ENCODE peak calls at places on chromosome 7, in nine cellular contexts. Y is spleen, G is left ventricle myocardium inferior, I is left lung, P is endothelial cell of umbilical vein, N is fibroblast of lung, U is Peyer's patch, S is small intestine, W is Panc1. L is an unnamed sample.

GRCh38 chr7:28937103-28937502 is 21.0 kb downstream of the TRIL start:
- DNase-seq in Y (no peak), U (no peak), P (no peak), N (no peak), I (no peak), G (no peak), W (no peak), S (no peak), L (no peak)

GRCh38 chr7:135180122-135180521 is 9.6 kb upstream of the CYREN start:
- DNase-seq in P (no peak), I (no peak), N (no peak), S (no peak), W (no peak), G (no peak), U (no peak), Y (no peak), L (no peak)

GRCh38 chr7:73869011-73869785 is 8.2 kb downstream of the TMEM270 start:
- DNase-seq in I (no peak), G (no peak), P (peak; percentile 45), N (peak; percentile 55), Y (no peak), U (no peak), W (no peak), S (no peak), L (no peak)

GRCh38 chr7:47228386-47229014 is 353.4 kb downstream of the TNS3 start:
- DNase-seq in N (no peak), W (no peak), G (no peak), U (no peak), S (no peak), P (no peak), I (no peak), Y (no peak), L (peak; percentile 28)

GRCh38 chr7:117963278-117964184 is 90.3 kb upstream of the CTTNBP2 start:
- DNase-seq in G (no peak), N (no peak), I (no peak), S (no peak), W (no peak), Y (no peak), U (no peak), P (no peak), L (no peak)

GRCh38 chr7:132118641-132119040 is 457.6 kb downstream of the PLXNA4 start:
- DNase-seq in G (no peak), P (no peak), W (no peak), S (no peak), Y (no peak), I (no peak), U (no peak), N (no peak), L (no peak)

GRCh38 chr7:33998487-33998886 is 93.1 kb downstream of the BMPER start:
- DNase-seq in G (no peak), W (no peak), S (no peak), I (no peak), Y (peak; percentile 32), N (no peak), P (no peak), U (no peak), L (no peak)

GRCh38 chr7:10973942-10974716 is 457 bp downstream of the PHF14 start:
- DNase-seq in G (peak; percentile 30), N (peak; percentile 49), Y (peak; percentile 89), W (no peak), U (no peak), I (no peak), S (peak; percentile 27), P (peak; percentile 54), L (peak; percentile 56)

GRCh38 chr7:70240873-70241272 is 642.6 kb downstream of the AUTS2 start:
- DNase-seq in P (no peak), G (no peak), W (no peak), S (no peak), N (no peak), I (no peak), U (no peak), Y (no peak), L (no peak)

GRCh38 chr7:70241776-70242175 is 643.5 kb downstream of the AUTS2 start:
- DNase-seq in U (no peak), W (no peak), P (no peak), N (no peak), S (no peak), I (no peak), G (no peak), Y (no peak), L (no peak)

GRCh38 chr7:70243443-70243842 is 645.2 kb downstream of the AUTS2 start:
- DNase-seq in U (no peak), S (no peak), W (no peak), Y (no peak), I (no peak), G (no peak), N (no peak), P (no peak), L (no peak)

GRCh38 chr7:70239930-70240329 is 641.7 kb downstream of the AUTS2 start:
- DNase-seq in N (peak; percentile 7), W (no peak), S (no peak), P (no peak), G (no peak), Y (no peak), U (no peak), I (no peak), L (no peak)

GRCh38 chr7:70238171-70238575 is 639.9 kb downstream of the AUTS2 start:
- DNase-seq in I (no peak), N (no peak), S (no peak), P (no peak), G (no peak), W (no peak), U (no peak), Y (no peak), L (peak; percentile 30)
- H3K27ac ChIP-seq in I (no peak overlapping the region), N (no peak overlapping the region), S (no peak overlapping the region), P (no peak overlapping the region), G (no peak overlapping the region), W (no peak overlapping the region), U (no peak overlapping the region), Y (no peak overlapping the region), L (no peak overlapping the region)

GRCh38 chr7:101172005-101172853 is 6.9 kb upstream of the VGF start:
- DNase-seq in I (no peak), W (no peak), G (no peak), N (no peak), P (no peak), U (no peak), Y (no peak), S (no peak), L (no peak)

GRCh38 chr7:101172854-101173751 is 7.0 kb downstream of the NAT16 start:
- DNase-seq in P (peak; percentile 27), I (peak; percentile 89), N (peak; percentile 56), U (peak; percentile 72), G (peak; percentile 75), Y (no peak), W (no peak), S (peak; percentile 70), L (no peak)

GRCh38 chr7:101169838-101170531 is 4.6 kb upstream of the VGF start:
- DNase-seq in Y (peak; percentile 93), W (no peak), G (peak; percentile 63), P (peak; percentile 71), S (peak; percentile 56), I (peak; percentile 94), U (peak; percentile 86), N (peak; percentile 56), L (peak; percentile 61)

GRCh38 chr7:101170617-101171441 is 5.5 kb upstream of the VGF start:
- DNase-seq in G (no peak), I (no peak), Y (no peak), S (no peak), P (no peak), N (no peak), U (no peak), W (no peak), L (no peak)

GRCh38 chr7:101171442-101171837 is 6.1 kb upstream of the VGF start:
- DNase-seq in Y (no peak), N (no peak), U (no peak), I (no peak), W (no peak), P (no peak), G (no peak), S (no peak), L (no peak)
- H3K4me3 ChIP-seq in Y (no peak overlapping the region), N (no peak overlapping the region), U (no peak overlapping the region), I (no peak overlapping the region), W (peak overlapping the region; percentile 62), P (no peak overlapping the region), G (no peak overlapping the region), S (no peak overlapping the region), L (no peak overlapping the region)

DNA sequence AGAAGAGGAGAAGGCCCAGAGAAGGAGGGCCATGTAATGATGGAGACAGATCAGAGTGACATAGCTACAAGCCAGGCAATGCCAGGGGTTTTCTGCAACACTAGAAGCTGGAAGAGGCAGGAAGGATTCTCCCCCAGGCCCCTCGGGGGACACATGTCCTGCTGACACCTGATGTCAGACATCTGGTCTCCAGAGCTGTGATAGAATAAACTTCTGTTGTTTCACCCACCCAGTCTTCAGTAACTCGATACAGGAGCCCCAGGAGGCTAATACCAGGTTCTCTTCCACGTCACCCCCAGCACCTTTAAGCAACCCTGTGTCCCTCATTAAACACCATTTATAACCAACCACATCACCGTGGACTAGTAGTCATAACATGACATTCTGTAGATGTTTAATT is 94.9 kb downstream of the TMEM130 start:
- DNase-seq in U (no peak), P (no peak), I (peak; percentile 0), S (no peak), N (no peak), G (no peak), Y (no peak), W (no peak), L (no peak)
- H3K4me1 ChIP-seq in U (no peaks in the 10 kb centered on the region), P (no peaks in the 10 kb centered on the region), I (no peaks in the 10 kb centered on the region), S (no peaks in the 10 kb centered on the region), N (no peaks in the 10 kb centered on the region), G (no peaks in the 10 kb centered on the region), Y (no peaks in the 10 kb centered on the region), W (no peaks in the 10 kb centered on the region), L (no peaks in the 10 kb centered on the region)

GRCh38 chr7:156147104-156147503 is 334.8 kb upstream of the SHH start:
- DNase-seq in N (no peak), I (no peak), U (no peak), W (no peak), P (no peak), G (no peak), S (peak; percentile 85), Y (no peak), L (no peak)

GRCh38 chr7:156148547-156148946 is 336.3 kb upstream of the SHH start:
- DNase-seq in N (no peak), Y (no peak), U (no peak), P (no peak), W (no peak), G (no peak), I (no peak), S (no peak), L (no peak)

GRCh38 chr7:156148995-156149394 is 336.7 kb upstream of the SHH start:
- DNase-seq in W (no peak), U (no peak), S (no peak), P (no peak), Y (no peak), I (no peak), G (no peak), N (no peak), L (no peak)

GRCh38 chr7:156145996-156146395 is 333.7 kb upstream of the SHH start:
- DNase-seq in S (no peak), I (no peak), Y (no peak), G (no peak), U (no peak), N (no peak), W (no peak), P (no peak), L (no peak)

DNA sequence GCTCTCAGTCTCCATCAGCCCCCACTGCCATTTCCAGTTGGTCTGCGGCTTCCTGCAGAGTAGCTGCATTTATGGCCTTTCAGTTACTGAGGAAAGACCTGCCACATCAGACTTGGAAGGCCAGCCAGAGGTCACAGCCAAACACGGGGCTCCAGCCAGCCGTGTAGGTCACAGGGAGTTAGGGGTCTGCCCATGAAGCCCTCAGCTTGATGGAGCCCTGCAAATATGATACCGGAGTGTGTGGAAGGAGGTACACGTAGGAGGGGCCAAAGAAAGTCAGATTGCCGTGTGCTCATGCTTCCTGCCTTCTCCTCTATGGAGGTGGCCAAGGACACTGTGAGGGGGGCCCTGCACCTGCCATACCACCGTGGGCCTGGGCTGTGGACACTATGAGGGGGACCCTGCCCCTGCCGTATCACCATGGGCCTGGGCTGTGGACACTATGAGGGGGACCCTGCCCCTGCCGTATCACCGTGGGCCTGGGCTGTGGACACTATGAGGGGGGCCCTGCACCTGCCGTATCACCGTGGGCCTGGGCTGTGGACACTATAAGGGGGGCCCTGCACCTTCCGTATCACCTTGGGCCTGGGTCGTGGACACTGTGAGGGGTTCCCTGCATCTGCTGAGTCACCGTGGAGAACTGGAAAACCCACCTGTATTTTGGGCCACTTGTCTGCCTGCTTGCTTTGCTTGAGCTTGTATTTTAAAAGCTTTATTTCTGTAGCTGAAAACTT is 335.7 kb upstream of the SHH start:
- DNase-seq in G (no peak), N (no peak), P (no peak), W (no peak), S (no peak), I (no peak), Y (no peak), U (no peak), L (no peak)
- H3K27ac ChIP-seq in G (no peak overlapping the region), N (no peak overlapping the region), P (no peak overlapping the region), W (no peak overlapping the region), S (no peak overlapping the region), I (no peak overlapping the region), Y (no peak overlapping the region), U (no peak overlapping the region), L (no peak overlapping the region)

L was measured in SJCRH30.